ENCODE peak calls at places on chromosomes 13 and 19, in four cellular contexts. D is HepG2, S is HCT116, J is K562. Z is an unnamed sample.

GRCh38 chr13:48993150-48993549 is 17.4 kb downstream of the FNDC3A start:
- DNase-seq in D (no peak), S (no peak), J (no peak), Z (no peak)

GRCh38 chr13:39527301-39527700 is 75.7 kb downstream of the LHFPL6 start:
- DNase-seq in D (no peak), S (no peak), J (no peak), Z (no peak)

GRCh38 chr19:15378529-15379082 is 981 bp downstream of the AKAP8 start:
- DNase-seq in D (peak), S (no peak), J (peak), Z (no peak)

GRCh38 chr13:101019126-101019525 is 344.5 kb upstream of the TMTC4 start:
- DNase-seq in D (no peak), S (no peak), J (no peak), Z (no peak)

GRCh38 chr13:27482996-27483395 is 32.6 kb upstream of the MTIF3 start:
- DNase-seq in D (no peak), S (no peak), J (no peak), Z (no peak)

GRCh38 chr19:7861619-7862412 is 12.4 kb downstream of the PRR36 start:
- DNase-seq in D (no peak), S (no peak), J (no peak), Z (no peak)

GRCh38 chr13:109151255-109151654 is 521.8 kb downstream of the MYO16 start:
- DNase-seq in D (no peak), S (no peak), J (no peak), Z (no peak)

GRCh38 chr19:3818479-3818878 is 32.3 kb upstream of the MATK start:
- DNase-seq in D (no peak), S (no peak), J (no peak), Z (no peak)

GRCh38 chr19:51546650-51547396 is 15.4 kb upstream of the SIGLEC6 start:
- DNase-seq in D (no peak), S (no peak), J (peak), Z (no peak)

GRCh38 chr13:64154514-64154913 is 2738.9 kb upstream of the PCDH20 start:
- DNase-seq in D (no peak), S (peak), J (no peak), Z (no peak)

GRCh38 chr13:107258599-107259187 is 690.8 kb upstream of the ARGLU1 start:
- DNase-seq in D (no peak), S (no peak), J (no peak), Z (no peak)

GRCh38 chr13:94419304-94419943 is 60.1 kb downstream of the DCT start:
- DNase-seq in D (no peak), S (no peak), J (no peak), Z (peak)

GRCh38 chr13:30110301-30111070 is 196.9 kb downstream of the KATNAL1 start:
- DNase-seq in D (no peak), S (no peak), J (no peak), Z (no peak)

GRCh38 chr13:29847501-29847983 is 2.9 kb downstream of the UBL3 start:
- DNase-seq in D (peak), S (no peak), J (no peak), Z (no peak)

GRCh38 chr19:4929186-4929585 is 19.9 kb downstream of the UHRF1 start:
- DNase-seq in D (no peak), S (no peak), J (no peak), Z (no peak)

GRCh38 chr13:85512421-85512820 is 286.8 kb downstream of the SLITRK6 start:
- DNase-seq in D (peak), S (no peak), J (no peak), Z (no peak)

GRCh38 chr13:20489185-20489820 is 36.4 kb downstream of the CRYL1 start:
- DNase-seq in D (no peak), S (peak), J (no peak), Z (peak)

GRCh38 chr19:19399733-19400438 is 5.6 kb upstream of the GATAD2A start:
- DNase-seq in D (no peak), S (no peak), J (no peak), Z (no peak)

GRCh38 chr19:33245948-33246728 is 20.5 kb upstream of the SLC7A10 start:
- DNase-seq in D (no peak), S (no peak), J (no peak), Z (no peak)

GRCh38 chr19:44869728-44870470 is 21.2 kb upstream of the TOMM40 start:
- DNase-seq in D (no peak), S (no peak), J (no peak), Z (no peak)

GRCh38 chr19:44072543-44073401 is 813 bp downstream of the ZNF284 start:
- DNase-seq in D (no peak), S (no peak), J (no peak), Z (no peak)

GRCh38 chr13:69579351-69579750 is 528.3 kb upstream of the ATXN8OS start:
- DNase-seq in D (no peak), S (no peak), J (no peak), Z (no peak)

GRCh38 chr13:20405691-20406090 is 120.0 kb downstream of the CRYL1 start:
- DNase-seq in D (no peak), S (no peak), J (no peak), Z (no peak)

GRCh38 chr13:41523396-41523795 is 66.0 kb downstream of the RGCC start:
- DNase-seq in D (no peak), S (no peak), J (no peak), Z (no peak)

GRCh38 chr13:104773775-104774174 is 1707.6 kb upstream of the SLC10A2 start:
- DNase-seq in D (peak), S (peak), J (no peak), Z (no peak)

GRCh38 chr13:27853871-27854270 is 61.6 kb downstream of the GSX1 start:
- DNase-seq in D (no peak), S (no peak), J (no peak), Z (no peak)

GRCh38 chr19:4870025-4870700 is 2.7 kb upstream of the PLIN3 start:
- DNase-seq in D (peak), S (peak), J (peak), Z (peak)

GRCh38 chr13:43953370-43953769 is 73.7 kb downstream of the LACC1 start:
- DNase-seq in D (no peak), S (no peak), J (no peak), Z (no peak)

GRCh38 chr13:49683489-49683888 is 7.8 kb downstream of the EBPL start:
- DNase-seq in D (no peak), S (no peak), J (no peak), Z (no peak)

GRCh38 chr13:70950664-70951063 is 842.4 kb upstream of the KLHL1 start:
- DNase-seq in D (peak), S (no peak), J (no peak), Z (no peak)

GRCh38 chr19:4969772-4970531 is 1.0 kb downstream of the KDM4B start:
- DNase-seq in D (no peak), S (no peak), J (no peak), Z (no peak)

GRCh38 chr13:24644051-24644450 is 36.2 kb upstream of the ATP12A start:
- DNase-seq in D (no peak), S (no peak), J (no peak), Z (no peak)

GRCh38 chr13:98997738-98998641 is 20.1 kb upstream of the DOCK9 start:
- DNase-seq in D (no peak), S (no peak), J (no peak), Z (no peak)

GRCh38 chr19:46068345-46069258 is 27.8 kb upstream of the IGFL4 start:
- DNase-seq in D (peak), S (peak), J (no peak), Z (no peak)

GRCh38 chr19:42080764-42081375 is 4.9 kb downstream of the ZNF574 start:
- DNase-seq in D (no peak), S (no peak), J (no peak), Z (no peak)

GRCh38 chr19:6802336-6803035 is 30.0 kb downstream of the VAV1 start:
- DNase-seq in D (no peak), S (peak), J (no peak), Z (no peak)

GRCh38 chr19:9848060-9848459 is 12.9 kb downstream of the PIN1 start:
- DNase-seq in D (no peak), S (no peak), J (no peak), Z (no peak)

GRCh38 chr19:56174550-56174949 is 1.3 kb upstream of the GALP start:
- DNase-seq in D (no peak), S (no peak), J (no peak), Z (no peak)

GRCh38 chr13:37109080-37109678 is 3.7 kb upstream of the CSNK1A1L start:
- DNase-seq in D (peak), S (no peak), J (no peak), Z (no peak)

GRCh38 chr13:87123987-87124784 is 547.0 kb upstream of the SLITRK5 start:
- DNase-seq in D (peak), S (peak), J (peak), Z (peak)

DNA sequence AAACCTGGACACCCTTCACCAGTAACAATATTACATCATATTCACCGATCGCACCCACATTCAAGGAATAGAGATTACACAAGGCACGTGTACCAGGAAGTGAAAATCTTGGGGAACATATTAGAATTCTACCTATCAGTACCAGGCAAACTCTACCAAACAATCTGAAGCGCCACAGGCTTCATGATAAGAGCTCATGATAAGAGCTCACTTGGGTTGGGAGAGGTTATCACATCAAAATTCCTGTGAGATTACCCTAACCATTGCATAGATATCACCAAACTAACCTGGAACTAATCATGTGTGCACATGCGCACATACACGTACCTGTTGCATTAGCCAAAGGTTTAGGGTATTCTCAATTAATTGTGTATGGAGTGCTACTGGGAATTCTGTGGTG is 1861.3 kb downstream of the PCDH9 start:
- DNase-seq in D (no peak), S (no peak), J (no peak), Z (no peak)
- H3K27ac ChIP-seq in D (no peak), S (no peak), J (no peak), Z (no peak)

GRCh38 chr19:17762505-17763229 is 11.4 kb downstream of the FCHO1 start:
- DNase-seq in D (peak), S (no peak), J (peak), Z (no peak)
- TF ChIP-seq TCF7L2 in D (no peak), S (no peak), J (no peak), Z (no peak)

GRCh38 chr13:59745395-59745788 is 418.3 kb downstream of the DIAPH3 start:
- DNase-seq in D (peak), S (no peak), J (no peak), Z (no peak)

GRCh38 chr13:59743195-59743594 is 420.5 kb downstream of the DIAPH3 start:
- DNase-seq in D (no peak), S (no peak), J (peak), Z (no peak)

GRCh38 chr13:59744747-59745394 is 418.9 kb downstream of the DIAPH3 start:
- DNase-seq in D (no peak), S (no peak), J (no peak), Z (no peak)

GRCh38 chr13:59747529-59747928 is 416.2 kb downstream of the DIAPH3 start:
- DNase-seq in D (peak), S (peak), J (peak), Z (no peak)

GRCh38 chr13:59746291-59746962 is 417.3 kb downstream of the DIAPH3 start:
- DNase-seq in D (no peak), S (no peak), J (no peak), Z (no peak)
- TF ChIP-seq SIN3A in D (no peak), S (no peak), J (no peak), Z (no peak)

DNA sequence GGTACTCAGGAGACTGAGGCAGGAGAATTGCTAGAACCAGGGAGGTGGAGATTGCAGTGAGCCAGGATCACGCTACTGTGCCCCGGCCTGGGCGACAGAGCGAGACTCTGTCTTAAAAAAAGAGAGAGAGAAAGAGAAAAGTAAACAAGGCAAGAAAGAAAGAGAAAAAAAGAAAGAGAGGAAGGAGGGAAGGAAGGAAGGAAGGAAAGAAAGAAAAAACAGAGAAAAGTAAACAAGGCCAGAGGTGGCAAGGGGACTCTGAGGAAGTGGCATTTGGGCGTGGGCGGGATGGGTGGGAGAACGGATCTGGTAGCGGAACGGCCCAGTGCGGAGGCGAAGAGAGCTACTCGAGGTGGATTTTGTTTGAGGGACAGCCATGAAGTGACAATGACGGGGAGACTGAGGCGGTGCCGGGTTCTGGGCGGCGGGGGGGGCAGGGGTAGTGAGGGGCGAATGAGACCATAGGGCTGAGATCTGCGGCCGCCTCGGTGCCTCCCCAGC is 7.4 kb upstream of the ARRDC2 start:
- DNase-seq in D (no peak), S (no peak), J (no peak), Z (no peak)
- H3K27ac ChIP-seq in D (no peak), S (peak), J (peak), Z (peak)

DNA sequence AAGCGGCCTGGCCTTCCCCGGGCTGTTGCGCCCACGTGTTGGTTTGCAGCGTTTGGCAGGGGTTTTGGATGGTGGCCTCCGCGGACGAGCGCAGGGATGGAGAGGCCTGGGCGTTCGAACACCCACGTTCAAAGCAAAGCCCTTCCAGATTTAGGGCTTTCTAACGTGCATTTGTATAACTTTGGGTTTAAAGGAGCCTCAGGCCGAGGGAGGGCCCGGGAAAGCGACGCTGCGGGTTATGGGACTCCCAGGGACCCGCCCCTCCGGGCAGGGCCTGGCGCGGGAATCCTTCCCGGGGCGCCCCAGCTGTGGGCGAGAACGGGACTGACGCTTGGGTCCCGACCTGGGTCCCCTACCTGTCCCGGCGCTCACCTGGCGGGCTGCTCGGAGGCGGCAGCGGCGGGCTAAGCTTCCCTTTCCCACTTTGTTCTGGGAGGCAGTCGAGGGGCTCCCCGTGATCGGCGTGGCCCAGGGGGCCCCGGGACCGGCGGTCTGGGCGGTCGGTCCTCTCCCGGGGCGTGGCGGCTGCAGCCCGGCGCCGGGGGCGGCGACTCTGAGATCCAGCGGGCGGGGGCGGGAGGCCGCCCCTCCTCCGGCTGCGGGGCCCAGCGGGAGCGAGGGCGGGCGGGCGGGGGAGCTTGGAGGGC is at the start of gene FBXO17:
- DNase-seq in D (peak), S (no peak), J (peak), Z (peak)
- TF ChIP-seq TCF7L2 in D (no peak), S (no peak), J (no peak), Z (no peak)

GRCh38 chr19:2503521-2504109 is 27.7 kb downstream of the GADD45B start:
- DNase-seq in D (no peak), S (peak), J (peak), Z (no peak)
- TF ChIP-seq SIN3A in D (no peak), S (peak), J (no peak), Z (no peak)

GRCh38 chr13:77703426-77703825 is 5.9 kb downstream of the SLAIN1 start:
- DNase-seq in D (no peak), S (no peak), J (no peak), Z (no peak)
- H3K27ac ChIP-seq in D (no peak), S (no peak), J (no peak), Z (no peak)

DNA sequence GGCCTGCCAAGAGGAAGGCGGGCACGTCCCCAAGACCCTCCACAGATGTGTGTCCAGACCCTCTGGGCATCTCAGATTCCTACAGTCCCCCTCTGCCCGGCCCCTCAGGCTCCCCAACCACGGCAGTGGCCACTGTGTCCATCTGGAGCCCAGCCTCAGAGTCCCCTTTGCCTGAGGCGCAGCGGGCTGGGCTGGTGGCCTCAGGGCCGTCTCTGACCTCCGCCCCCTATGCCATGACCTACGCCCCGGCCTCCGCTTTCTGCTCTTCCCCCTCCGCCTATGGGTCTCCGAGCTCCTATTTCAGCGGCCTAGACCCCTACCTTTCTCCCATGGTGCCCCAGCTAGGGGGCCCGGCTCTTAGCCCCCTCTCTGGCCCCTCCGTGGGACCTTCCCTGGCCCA is 17.7 kb downstream of the CRX start:
- DNase-seq in D (no peak), S (no peak), J (no peak), Z (no peak)
- TF ChIP-seq TCF7L2 in D (no peak), S (no peak), J (no peak), Z (no peak)

DNA sequence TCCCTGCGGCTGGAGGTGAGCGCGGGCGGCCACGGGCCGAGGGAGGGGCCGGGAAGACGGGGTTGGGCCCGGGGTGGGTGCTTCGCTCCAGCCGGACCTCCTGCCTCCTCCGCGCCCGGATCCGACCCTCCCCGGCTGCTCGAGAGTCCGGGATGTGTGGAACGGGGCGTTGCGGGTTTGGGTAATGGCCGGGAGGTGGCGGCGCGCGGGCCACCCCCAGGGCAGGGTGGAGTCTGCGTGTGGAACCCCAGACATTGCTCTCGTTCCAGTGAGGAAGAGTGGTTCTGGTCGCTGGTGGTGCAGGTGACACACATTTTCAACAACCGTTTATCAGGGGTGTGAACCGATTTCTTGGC is 38.8 kb downstream of the ARHGEF7 start:
- DNase-seq in D (peak), S (no peak), J (peak), Z (no peak)
- TF ChIP-seq SIN3A in D (no peak), S (no peak), J (no peak), Z (no peak)